ENCODE peak calls at places on chromosomes 1 and 21, in nine cellular contexts. Q is GM12864; I is tibial artery; X is cardiac fibroblast; S is choroid plexus epithelial cell; P is esophagus squamous epithelium; Z is neural progenitor cell; Y is CD4-positive, alpha-beta T cell; V is foreskin fibroblast. L is an unnamed sample.

GRCh38 chr21:45158491-45159423 is 84.4 kb downstream of the ADARB1 start:
- DNase-seq in P (no peak), S (no peak), X (no peak), V (no peak), Z (no peak), I (no peak), Y (no peak), Q (no peak), L (no peak)

GRCh38 chr1:48228156-48228555 is 5.6 kb downstream of the SLC5A9 start:
- DNase-seq in I (no peak), V (no peak), P (no peak), Y (no peak), Z (peak; percentile 61), Q (no peak), X (no peak), S (peak; percentile 57), L (no peak)

GRCh38 chr1:75134939-75135828 is 996 bp downstream of the LHX8 start:
- DNase-seq in I (no peak), Q (no peak), V (no peak), Y (no peak), P (no peak), S (peak; percentile 1), X (peak; percentile 5), Z (peak; percentile 74), L (no peak)

GRCh38 chr1:21490774-21491482 is 18.3 kb upstream of the ALPL start:
- DNase-seq in S (peak; percentile 89), Z (peak; percentile 81), V (peak; percentile 79), I (no peak), X (peak; percentile 78), P (no peak), Y (no peak), Q (no peak), L (no peak)

GRCh38 chr21:41232055-41232454 is 64.1 kb downstream of the BACE2 start:
- DNase-seq in X (no peak), Z (no peak), V (no peak), Q (no peak), I (no peak), P (no peak), Y (no peak), S (no peak), L (no peak)

GRCh38 chr1:215321802-215322201 is 239.3 kb downstream of the KCNK2 start:
- DNase-seq in I (no peak), P (no peak), S (no peak), Y (no peak), X (no peak), Q (no peak), Z (no peak), V (peak; percentile 1), L (no peak)

GRCh38 chr1:224067207-224067606 is 46.7 kb upstream of the FBXO28 start:
- DNase-seq in Q (no peak), Y (no peak), I (no peak), X (no peak), P (no peak), S (no peak), V (no peak), Z (no peak), L (no peak)

GRCh38 chr1:222441006-222441620 is 106.8 kb downstream of the HHIPL2 start:
- DNase-seq in P (no peak), S (peak; percentile 18), Z (no peak), V (no peak), I (no peak), Y (no peak), Q (no peak), X (peak; percentile 9), L (no peak)

GRCh38 chr1:205351984-205352713 is 4.6 kb downstream of the KLHDC8A start:
- DNase-seq in X (no peak), Q (no peak), I (no peak), P (no peak), Y (no peak), S (peak; percentile 71), V (no peak), Z (peak; percentile 66), L (no peak)

GRCh38 chr1:44842763-44843655 is at the start of gene PTCH2:
- DNase-seq in S (peak; percentile 67), I (peak; percentile 69), Z (peak; percentile 94), P (no peak), Q (no peak), Y (no peak), V (peak; percentile 39), X (peak; percentile 81), L (peak; percentile 48)

GRCh38 chr21:17003763-17004373 is 509.0 kb upstream of the CXADR start:
- DNase-seq in I (no peak), V (no peak), P (no peak), S (peak; percentile 26), Z (no peak), Q (no peak), X (peak; percentile 3), Y (no peak), L (no peak)

GRCh38 chr21:45015469-45015860 is 58.9 kb upstream of the ADARB1 start:
- DNase-seq in Y (no peak), Z (no peak), X (no peak), V (no peak), I (no peak), Q (no peak), S (no peak), P (no peak), L (no peak)

GRCh38 chr1:156740307-156740678 is 595 bp downstream of the MRPL24 start:
- DNase-seq in I (no peak), Y (no peak), S (no peak), P (no peak), Q (no peak), V (no peak), X (no peak), Z (no peak), L (no peak)

GRCh38 chr1:154760469-154760933 is 109.6 kb downstream of the KCNN3 start:
- DNase-seq in S (peak; percentile 19), Z (peak; percentile 83), X (no peak), Q (no peak), Y (peak; percentile 82), P (no peak), I (no peak), V (no peak), L (peak; percentile 86)

GRCh38 chr1:150507912-150508864 is at the start of gene ECM1:
- DNase-seq in Q (no peak), V (peak; percentile 82), S (peak; percentile 86), I (peak; percentile 77), Y (no peak), X (peak; percentile 81), Z (no peak), P (no peak), L (no peak)

GRCh38 chr21:34243562-34243961 is 120.2 kb upstream of the KCNE2 start:
- DNase-seq in Q (no peak), S (peak; percentile 55), X (peak; percentile 42), Y (peak; percentile 11), Z (peak; percentile 27), I (no peak), V (peak; percentile 4), P (no peak), L (no peak)
- TF ChIP-seq CTCF in Q (peak; percentile 63), S (peak; percentile 86), X (peak; percentile 73), Y (peak; percentile 35), Z (peak; percentile 59), I (no peak), V (peak; percentile 50), P (no peak), L (no peak)

GRCh38 chr1:247487057-247487456 is 29.2 kb upstream of the OR2B11 start:
- DNase-seq in I (no peak), S (peak; percentile 56), P (no peak), Z (peak; percentile 49), X (peak; percentile 48), Y (peak; percentile 20), V (peak; percentile 5), Q (no peak), L (peak; percentile 17)
- TF ChIP-seq CTCF in I (peak; percentile 38), S (peak; percentile 45), P (no peak), Z (peak; percentile 67), X (peak; percentile 22), Y (peak; percentile 76), V (peak; percentile 7), Q (peak; percentile 50), L (peak; percentile 55)

GRCh38 chr1:209675567-209676154 is 449 bp downstream of the G0S2 start:
- DNase-seq in V (no peak), Q (no peak), S (peak; percentile 47), X (peak; percentile 41), P (no peak), Y (no peak), I (no peak), Z (peak; percentile 51), L (no peak)

GRCh38 chr1:209673631-209674417 is 1.4 kb upstream of the G0S2 start:
- DNase-seq in Y (no peak), S (no peak), Q (no peak), I (peak; percentile 60), P (no peak), X (peak; percentile 39), Z (no peak), V (no peak), L (no peak)

GRCh38 chr1:209672705-209673630 is 2.2 kb upstream of the G0S2 start:
- DNase-seq in Q (peak; percentile 78), P (no peak), Y (no peak), I (no peak), S (peak; percentile 47), Z (no peak), X (peak; percentile 51), V (no peak), L (peak; percentile 23)

GRCh38 chr1:209678981-209679539 is 3.8 kb downstream of the G0S2 start:
- DNase-seq in I (no peak), P (no peak), Q (no peak), Z (no peak), V (no peak), X (no peak), S (no peak), Y (no peak), L (no peak)

DNA sequence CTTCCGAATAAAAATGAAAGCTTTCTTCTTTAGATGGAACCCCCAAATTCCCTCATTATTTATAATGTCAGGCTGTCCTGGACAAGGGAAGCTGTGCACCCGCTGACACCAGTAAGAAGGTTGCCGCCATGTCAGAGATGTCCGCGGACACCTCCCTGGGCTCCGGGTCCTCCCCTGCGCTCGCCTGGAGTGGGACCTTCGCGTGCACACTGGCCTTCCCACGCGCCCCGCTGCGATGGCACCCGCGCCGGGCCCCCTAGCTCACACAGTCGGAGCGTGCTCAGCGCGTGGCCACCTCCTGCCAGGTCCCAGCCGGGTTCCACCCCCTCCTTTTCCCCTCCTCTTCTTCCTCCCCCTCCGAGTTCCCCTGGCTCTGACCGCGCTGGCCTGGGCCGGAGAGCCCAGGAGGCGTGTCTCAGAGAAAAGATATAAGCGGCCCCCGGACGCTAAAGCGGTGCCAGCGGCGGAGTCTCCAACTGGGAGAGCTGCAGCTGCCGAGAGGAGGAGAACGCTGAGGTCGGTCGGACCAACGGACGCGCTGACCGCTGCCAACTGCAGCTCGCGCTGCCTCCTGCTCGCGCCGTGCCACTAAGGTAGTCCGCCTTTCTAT is at the start of gene G0S2:
- DNase-seq in X (peak; percentile 87), S (peak; percentile 50), Z (peak; percentile 67), V (peak; percentile 32), P (no peak), Y (no peak), Q (no peak), I (peak; percentile 40), L (peak; percentile 18)
- TF ChIP-seq CTCF in X (peak; percentile 6), S (no peak), Z (no peak), V (no peak), P (no peak), Y (no peak), Q (no peak), I (no peak), L (no peak)

DNA sequence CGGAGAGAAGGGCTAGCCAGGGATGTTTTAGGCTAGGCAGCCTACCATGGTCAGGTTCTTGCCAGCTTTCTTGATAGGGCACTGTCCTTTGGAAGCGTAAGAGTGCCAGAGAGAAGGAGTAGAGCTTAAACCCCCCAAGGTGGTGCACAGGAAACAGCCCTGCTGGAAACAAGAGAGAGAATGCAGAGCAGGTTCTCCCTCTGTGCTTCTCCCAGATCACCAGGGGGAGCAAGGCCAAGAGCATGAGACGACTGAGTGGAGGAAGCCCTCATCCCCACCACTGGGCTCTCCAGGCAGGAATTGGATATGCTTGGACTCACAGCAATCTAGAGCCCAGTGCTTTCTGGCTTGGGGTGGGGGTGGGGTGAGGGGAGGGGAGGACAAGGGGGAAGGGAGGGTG is 49.8 kb downstream of the ATP2B4 start:
- DNase-seq in S (no peak), Y (no peak), Z (no peak), X (no peak), P (no peak), V (no peak), Q (no peak), I (no peak), L (no peak)
- TF ChIP-seq CTCF in S (peak; percentile 35), Y (no peak), Z (no peak), X (no peak), P (no peak), V (no peak), Q (no peak), I (no peak), L (no peak)

L was measured in activated B cell treated with CpG ODN at 0.5 μM for 24 hours.